ENCODE peak calls at places on chromosomes 5 and 9, in six cellular contexts. H is GM12878, F is upper lobe of left lung, J is K562, P is A549, W is HepG2. C is an unnamed sample.
A peak's percentile ranks its signal among the peaks of the same experiment; 100 is the strongest.

GRCh38 chr5:177509361-177509951 is at the start of gene DOK3:
- ATAC-seq in H (peak; percentile 63), F (peak; percentile 63), J (peak; percentile 80), P (no peak), W (no peak), C (peak; percentile 40)

GRCh38 chr5:112475747-112476435 is 56.8 kb upstream of the EPB41L4A start:
- ATAC-seq in H (no peak), F (no peak), J (no peak), P (no peak), W (no peak), C (no peak)

GRCh38 chr5:51201024-51201423 is 182.2 kb upstream of the ISL1 start:
- ATAC-seq in H (no peak), F (no peak), J (no peak), P (no peak), W (no peak), C (no peak)

GRCh38 chr9:36316629-36317317 is 58.5 kb upstream of the GNE start:
- ATAC-seq in H (no peak), F (peak; percentile 5), J (no peak), P (no peak), W (peak; percentile 69), C (peak; percentile 19)

GRCh38 chr9:86454701-86455402 is 100.6 kb upstream of the TUT7 start:
- ATAC-seq in H (no peak), F (no peak), J (no peak), P (no peak), W (no peak), C (no peak)

GRCh38 chr9:108444400-108445358 is 411.1 kb downstream of the ACTL7B start:
- ATAC-seq in H (no peak), F (peak; percentile 53), J (no peak), P (peak; percentile 60), W (no peak), C (peak; percentile 79)

GRCh38 chr5:130189961-130190360 is 285.7 kb downstream of the CHSY3 start:
- ATAC-seq in H (no peak), F (no peak), J (no peak), P (no peak), W (no peak), C (no peak)

GRCh38 chr5:67974054-67974453 is 241.5 kb upstream of the PIK3R1 start:
- ATAC-seq in H (no peak), F (no peak), J (no peak), P (no peak), W (no peak), C (no peak)

GRCh38 chr5:142175039-142175438 is 66.5 kb downstream of the NDFIP1 start:
- ATAC-seq in H (no peak), F (no peak), J (no peak), P (peak; percentile 23), W (peak; percentile 21), C (no peak)

GRCh38 chr9:36956908-36957307 is 77.2 kb downstream of the PAX5 start:
- ATAC-seq in H (no peak), F (no peak), J (no peak), P (peak; percentile 30), W (no peak), C (no peak)

GRCh38 chr9:95104088-95104960 is 213.2 kb downstream of the FANCC start:
- ATAC-seq in H (no peak), F (no peak), J (peak; percentile 44), P (peak; percentile 4), W (no peak), C (peak; percentile 36)

GRCh38 chr5:172423379-172424110 is 30.8 kb downstream of the SH3PXD2B start:
- ATAC-seq in H (no peak), F (no peak), J (peak; percentile 71), P (no peak), W (no peak), C (no peak)

GRCh38 chr9:110125207-110125751 is 82.7 kb downstream of the C9orf152 start:
- ATAC-seq in H (no peak), F (peak; percentile 90), J (no peak), P (peak; percentile 98), W (peak; percentile 90), C (peak; percentile 96)

GRCh38 chr5:34053571-34054271 is 10.7 kb upstream of the C1QTNF3 start:
- ATAC-seq in H (no peak), F (no peak), J (no peak), P (no peak), W (no peak), C (no peak)

GRCh38 chr9:137582286-137582860 is 3.6 kb upstream of the DPH7 start:
- ATAC-seq in H (no peak), F (no peak), J (peak; percentile 12), P (no peak), W (no peak), C (no peak)

GRCh38 chr5:74169704-74170103 is 470.8 kb downstream of the ENC1 start:
- ATAC-seq in H (no peak), F (no peak), J (no peak), P (no peak), W (no peak), C (no peak)

GRCh38 chr5:13992795-13993194 is 48.3 kb upstream of the DNAH5 start:
- ATAC-seq in H (peak; percentile 62), F (no peak), J (no peak), P (no peak), W (no peak), C (no peak)

GRCh38 chr9:127388856-127389238 is 8.1 kb upstream of the SLC2A8 start:
- ATAC-seq in H (peak; percentile 17), F (no peak), J (no peak), P (peak; percentile 23), W (peak; percentile 12), C (no peak)

GRCh38 chr5:76391014-76391413 is 12.1 kb upstream of the IQGAP2 start:
- ATAC-seq in H (no peak), F (no peak), J (no peak), P (no peak), W (no peak), C (no peak)

GRCh38 chr9:95940265-95940664 is 64.8 kb downstream of the ERCC6L2 start:
- ATAC-seq in H (no peak), F (no peak), J (no peak), P (no peak), W (no peak), C (no peak)

GRCh38 chr9:110207071-110207923 is 662 bp downstream of the C9orf152 start:
- ATAC-seq in H (no peak), F (peak; percentile 90), J (no peak), P (no peak), W (peak; percentile 60), C (no peak)

GRCh38 chr9:136648746-136649145 is 14.0 kb upstream of the EGFL7 start:
- ATAC-seq in H (no peak), F (no peak), J (no peak), P (no peak), W (no peak), C (no peak)

GRCh38 chr9:78714591-78714990 is 417.7 kb downstream of the PSAT1 start:
- ATAC-seq in H (no peak), F (no peak), J (no peak), P (no peak), W (no peak), C (no peak)

GRCh38 chr5:102511666-102512065 is 12.9 kb upstream of the SLCO6A1 start:
- ATAC-seq in H (no peak), F (no peak), J (no peak), P (no peak), W (no peak), C (no peak)

GRCh38 chr5:6736524-6737042 is 23.4 kb downstream of the TENT4A start:
- ATAC-seq in H (no peak), F (no peak), J (no peak), P (no peak), W (no peak), C (no peak)

GRCh38 chr5:58188287-58188651 is 271.6 kb downstream of the PLK2 start:
- ATAC-seq in H (no peak), F (no peak), J (no peak), P (peak; percentile 96), W (no peak), C (no peak)

GRCh38 chr5:74212336-74212735 is 428.2 kb downstream of the ENC1 start:
- ATAC-seq in H (peak; percentile 78), F (no peak), J (peak; percentile 76), P (peak; percentile 80), W (peak; percentile 85), C (no peak)

DNA sequence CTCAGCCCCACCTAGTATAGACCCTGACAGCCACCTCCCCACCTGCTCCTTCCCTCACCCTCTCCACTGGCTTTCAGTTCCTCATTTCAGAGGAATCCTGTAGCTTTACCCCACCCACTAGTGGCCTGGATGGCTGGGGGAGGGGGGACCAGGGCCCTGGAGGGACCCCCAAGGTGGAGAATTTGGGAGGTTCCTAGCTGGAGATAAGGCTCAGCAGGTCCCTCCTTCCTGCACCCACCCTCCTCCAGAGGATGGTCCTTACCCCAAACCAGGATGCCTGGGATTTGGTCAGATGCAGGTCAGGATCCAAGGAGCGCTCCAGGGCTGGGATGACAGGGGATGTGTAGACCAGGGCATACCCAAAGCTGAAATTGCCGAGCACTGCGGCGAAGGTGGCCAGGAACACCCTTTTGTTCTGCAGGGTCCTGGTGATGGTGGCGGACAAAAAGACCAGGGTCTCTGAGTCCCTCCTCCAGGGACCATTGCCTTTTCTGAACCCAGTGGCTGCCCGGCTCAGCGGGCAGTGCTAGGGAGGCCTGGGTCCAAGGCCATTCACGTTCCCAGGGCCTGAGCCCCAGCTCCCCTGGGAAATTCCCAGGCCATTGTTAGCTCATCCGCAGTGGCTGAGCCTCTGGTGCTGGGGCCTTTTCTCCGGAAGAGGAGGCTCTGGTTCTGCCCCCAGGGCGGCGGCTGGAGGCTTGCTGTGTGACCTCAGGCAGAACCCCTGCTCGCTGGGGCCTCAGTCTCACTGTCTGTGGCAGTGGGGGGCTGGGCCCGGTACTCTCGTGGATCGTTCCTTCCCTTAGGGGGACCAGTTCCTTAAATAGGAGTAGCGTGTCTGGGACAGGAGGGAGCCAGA is 678 bp downstream of the SLC2A6 start:
- ATAC-seq in H (peak; percentile 75), F (peak; percentile 1), J (peak; percentile 7), P (peak; percentile 51), W (peak; percentile 76), C (peak; percentile 13)
- TF ChIP-seq POLR2A in H (no peak), F (no peak), J (no peak), P (no peak), W (no peak), C (no peak)

GRCh38 chr9:22416692-22417060 is 29.9 kb upstream of the DMRTA1 start:
- ATAC-seq in H (no peak), F (no peak), J (no peak), P (peak; percentile 24), W (no peak), C (no peak)
- TF ChIP-seq EP300 in H (no peak), F (no peak), J (no peak), P (no peak), W (no peak), C (no peak)

GRCh38 chr5:143177263-143177994 is 226.1 kb downstream of the NR3C1 start:
- ATAC-seq in H (no peak), F (peak; percentile 56), J (no peak), P (peak; percentile 90), W (no peak), C (no peak)

GRCh38 chr5:143174714-143175398 is 228.6 kb downstream of the NR3C1 start:
- ATAC-seq in H (peak; percentile 94), F (no peak), J (no peak), P (no peak), W (no peak), C (no peak)

GRCh38 chr5:143179126-143179740 is 224.3 kb downstream of the NR3C1 start:
- ATAC-seq in H (no peak), F (no peak), J (no peak), P (no peak), W (no peak), C (no peak)

GRCh38 chr5:143173139-143173889 is 230.2 kb downstream of the NR3C1 start:
- ATAC-seq in H (no peak), F (no peak), J (no peak), P (no peak), W (no peak), C (no peak)

GRCh38 chr5:143176048-143176447 is 227.4 kb downstream of the NR3C1 start:
- ATAC-seq in H (peak; percentile 33), F (no peak), J (peak; percentile 53), P (no peak), W (no peak), C (no peak)
- TF ChIP-seq POLR2A in H (no peak), F (no peak), J (no peak), P (no peak), W (no peak), C (no peak)

GRCh38 chr9:8857330-8858249 is 1058.0 kb upstream of the DMAC1 start:
- ATAC-seq in H (peak; percentile 21), F (peak; percentile 47), J (no peak), P (peak; percentile 79), W (peak; percentile 82), C (peak; percentile 76)
- TF ChIP-seq EP300 in H (no peak), F (no peak), J (no peak), P (no peak), W (no peak), C (no peak)

C was measured in gastroesophageal sphincter.